ENCODE peak calls at places on chromosomes 12 and 14, in six cellular contexts. L is left ventricle myocardium inferior, V is body of pancreas, C is right lobe of liver, S is GM12878, K is adrenal gland. X is an unnamed sample.

GRCh38 chr14:24895243-24895583 is 154.7 kb downstream of the STXBP6 start:
- DNase-seq in L (no peak), V (no peak), C (no peak), S (no peak), K (no peak), X (no peak)

GRCh38 chr12:116919247-116919671 is 8.5 kb downstream of the FBXW8 start:
- DNase-seq in L (no peak), V (peak; percentile 16), C (no peak), S (no peak), K (no peak), X (no peak)

GRCh38 chr12:29082522-29082921 is 66.6 kb upstream of the FAR2 start:
- DNase-seq in L (no peak), V (no peak), C (no peak), S (no peak), K (no peak), X (no peak)

GRCh38 chr12:121925361-121925725 is 7.0 kb downstream of the CFAP251 start:
- DNase-seq in L (no peak), V (no peak), C (no peak), S (no peak), K (no peak), X (peak; percentile 67)

GRCh38 chr14:88631091-88631490 is 68.3 kb downstream of the ZC3H14 start:
- DNase-seq in L (no peak), V (no peak), C (no peak), S (no peak), K (no peak), X (no peak)

GRCh38 chr14:91305650-91306431 is 61.3 kb upstream of the GPR68 start:
- DNase-seq in L (no peak), V (no peak), C (no peak), S (no peak), K (no peak), X (no peak)

GRCh38 chr14:28754209-28754985 is 12.2 kb upstream of the FOXG1 start:
- DNase-seq in L (no peak), V (peak; percentile 51), C (no peak), S (peak; percentile 3), K (peak; percentile 35), X (peak; percentile 27)

GRCh38 chr12:100681074-100681473 is 107.6 kb downstream of the GAS2L3 start:
- DNase-seq in L (no peak), V (no peak), C (no peak), S (no peak), K (no peak), X (no peak)

GRCh38 chr14:102057480-102058114 is 29.2 kb downstream of the HSP90AA1 start:
- DNase-seq in L (no peak), V (no peak), C (no peak), S (no peak), K (no peak), X (no peak)

GRCh38 chr12:18123707-18124106 is 33.7 kb upstream of the RERGL start:
- DNase-seq in L (no peak), V (no peak), C (no peak), S (no peak), K (no peak), X (no peak)

GRCh38 chr12:109192358-109192757 is 76.0 kb downstream of the ACACB start:
- DNase-seq in L (no peak), V (no peak), C (peak; percentile 24), S (no peak), K (no peak), X (peak; percentile 9)

GRCh38 chr12:42779186-42779859 is 189.8 kb upstream of the PRICKLE1 start:
- DNase-seq in L (no peak), V (no peak), C (no peak), S (no peak), K (no peak), X (no peak)

GRCh38 chr12:19624401-19624930 is 185.2 kb downstream of the AEBP2 start:
- DNase-seq in L (no peak), V (no peak), C (no peak), S (no peak), K (no peak), X (peak; percentile 30)

GRCh38 chr12:104582739-104583138 is 126.0 kb downstream of the CHST11 start:
- DNase-seq in L (no peak), V (no peak), C (no peak), S (peak; percentile 76), K (no peak), X (no peak)

GRCh38 chr12:9404469-9405260 is 196.5 kb upstream of the PZP start:
- DNase-seq in L (no peak), V (no peak), C (no peak), S (no peak), K (no peak), X (no peak)

GRCh38 chr12:11730299-11731041 is 81.0 kb downstream of the ETV6 start:
- DNase-seq in L (no peak), V (peak; percentile 95), C (no peak), S (peak; percentile 85), K (no peak), X (no peak)

GRCh38 chr14:73792476-73792875 is 59.2 kb upstream of the PTGR2 start:
- DNase-seq in L (no peak), V (no peak), C (no peak), S (no peak), K (no peak), X (no peak)

GRCh38 chr14:34562776-34563150 is 23.3 kb upstream of the EAPP start:
- DNase-seq in L (no peak), V (no peak), C (no peak), S (no peak), K (no peak), X (no peak)

GRCh38 chr14:95609398-95609990 is 74.6 kb downstream of the GLRX5 start:
- DNase-seq in L (no peak), V (peak; percentile 70), C (no peak), S (no peak), K (peak; percentile 53), X (peak; percentile 25)

DNA sequence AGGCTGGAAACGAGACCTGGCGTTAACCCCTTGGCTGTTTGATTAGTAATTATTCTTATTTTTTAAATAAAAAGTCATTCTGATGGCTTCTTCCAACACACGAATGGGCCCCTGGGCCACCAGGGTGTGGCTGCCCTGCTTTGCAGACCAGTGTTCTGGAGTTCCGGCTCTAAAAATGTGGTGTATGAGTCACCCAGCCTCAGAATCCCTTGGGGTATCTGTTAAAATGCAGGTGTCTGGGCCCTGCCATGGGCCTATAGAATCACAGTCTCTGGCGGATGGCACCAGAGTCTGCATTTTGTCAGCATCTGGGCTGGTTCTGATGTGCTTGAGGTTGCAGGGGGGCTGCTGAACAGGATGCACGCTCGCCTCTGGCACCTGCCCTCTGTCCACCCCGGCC is 2.5 kb upstream of the PSMC1 start:
- DNase-seq in L (no peak), V (no peak), C (no peak), S (no peak), K (no peak), X (no peak)
- H3K27ac ChIP-seq in L (no peak overlapping the region), V (no peak overlapping the region), C (no peak overlapping the region), S (no peak overlapping the region), K (no peak overlapping the region), X (no peak overlapping the region)

GRCh38 chr12:321606-322326 is 59.1 kb upstream of the SLC6A13 start:
- DNase-seq in L (no peak), V (peak; percentile 69), C (no peak), S (no peak), K (no peak), X (no peak)
- TF ChIP-seq CTCF in L (peak; percentile 33), V (peak; percentile 50), C (peak; percentile 61), S (no peak), K (peak; percentile 21), X (peak; percentile 42)

GRCh38 chr12:110498984-110499706 is 2.8 kb downstream of the VPS29 start:
- DNase-seq in L (no peak), V (no peak), C (no peak), S (no peak), K (no peak), X (peak; percentile 18)
- H3K4me3 ChIP-seq in L (no peak overlapping the region), V (no peak overlapping the region), C (no peak overlapping the region), S (peak overlapping the region; percentile 20), K (no peak overlapping the region), X (no peak overlapping the region)

GRCh38 chr12:106300761-106301160 is 1.8 kb upstream of the TCP11L2 start:
- DNase-seq in L (no peak), V (no peak), C (no peak), S (no peak), K (no peak), X (no peak)
- H3K27ac ChIP-seq in L (peak overlapping the region; percentile 98), V (peak overlapping the region; percentile 95), C (no peak overlapping the region), S (no peak overlapping the region), K (no peak overlapping the region), X (no peak overlapping the region)

DNA sequence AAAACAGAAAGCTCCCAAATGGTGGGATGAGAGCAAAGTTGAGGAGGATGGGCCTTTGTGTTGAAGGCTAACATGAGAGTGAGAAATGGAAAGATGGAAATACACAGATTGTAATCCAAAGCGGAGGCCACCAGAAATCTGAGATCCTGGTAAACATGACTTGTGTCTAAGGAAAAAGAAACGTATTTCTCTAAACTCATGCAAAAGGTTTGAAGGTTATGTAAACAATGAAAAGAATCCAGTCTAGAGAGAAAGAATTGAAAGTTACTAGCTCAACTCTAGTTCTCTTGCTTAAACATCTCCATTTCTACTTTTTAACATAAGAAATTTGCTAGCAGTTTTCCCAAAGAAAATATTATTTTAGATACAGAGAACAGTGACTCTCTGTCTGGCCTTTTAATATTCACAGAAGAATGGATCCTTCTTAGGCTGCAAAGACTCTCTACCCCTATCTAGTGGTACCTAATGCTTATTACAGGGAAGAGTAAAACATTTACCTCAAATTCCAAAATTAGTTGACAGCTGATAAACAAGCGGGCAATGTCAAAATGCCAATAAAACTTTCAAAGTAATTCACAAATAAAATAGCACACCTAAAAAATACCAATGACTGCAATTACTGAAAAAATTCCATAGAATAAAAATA is 75.8 kb upstream of the SOX5 start:
- DNase-seq in L (no peak), V (no peak), C (no peak), S (no peak), K (no peak), X (no peak)
- TF ChIP-seq CTCF in L (peak; percentile 25), V (peak; percentile 41), C (peak; percentile 68), S (peak; percentile 37), K (no peak), X (peak; percentile 49)

X was measured in brain microvascular endothelial cell.